ENCODE peak calls at places on chromosome 2, in four cellular contexts. K is GM12864, E is esophagus squamous epithelium, V is neural progenitor cell. M is an unnamed sample.

GRCh38 chr2:43006834-43007543 is 214.6 kb upstream of the HAAO start:
- DNase-seq in E (no peak), V (no peak), K (no peak), M (no peak)

GRCh38 chr2:95258271-95258670 is 16.0 kb upstream of the PROM2 start:
- DNase-seq in K (no peak), E (no peak), V (no peak), M (no peak)

GRCh38 chr2:183490930-183491329 is 366.7 kb downstream of the NUP35 start:
- DNase-seq in V (no peak), K (no peak), E (no peak), M (no peak)

GRCh38 chr2:9964334-9964980 is 13.0 kb downstream of the GRHL1 start:
- DNase-seq in V (no peak), K (no peak), E (no peak), M (no peak)

GRCh38 chr2:75474115-75474514 is 86.6 kb downstream of the EVA1A start:
- DNase-seq in V (no peak), E (no peak), K (no peak), M (no peak)

GRCh38 chr2:156437272-156437671 is 1.1 kb downstream of the GPD2 start:
- DNase-seq in V (peak), K (no peak), E (no peak), M (no peak)

GRCh38 chr2:84939426-84940087 is 31.4 kb upstream of the KCMF1 start:
- DNase-seq in E (no peak), V (no peak), K (peak), M (no peak)

GRCh38 chr2:69214898-69215297 is 172.1 kb downstream of the GFPT1 start:
- DNase-seq in K (no peak), E (no peak), V (no peak), M (no peak)

GRCh38 chr2:27992787-27993747 is 102.5 kb downstream of the BABAM2 start:
- DNase-seq in E (no peak), K (no peak), V (peak), M (no peak)

GRCh38 chr2:73290049-73290839 is 3.1 kb downstream of the EGR4 start:
- DNase-seq in V (peak), E (no peak), K (no peak), M (peak)

GRCh38 chr2:239466046-239466754 is 65.4 kb upstream of the HDAC4 start:
- DNase-seq in V (peak), E (no peak), K (no peak), M (no peak)

GRCh38 chr2:151410485-151410833 is 757 bp downstream of the RIF1 start:
- DNase-seq in K (peak), E (no peak), V (peak), M (peak)

GRCh38 chr2:88059979-88060906 is 4.7 kb upstream of the KRCC1 start:
- DNase-seq in E (no peak), V (peak), K (no peak), M (peak)

GRCh38 chr2:4914551-4914950 is 777.6 kb upstream of the SOX11 start:
- DNase-seq in E (no peak), K (no peak), V (no peak), M (no peak)

GRCh38 chr2:114049280-114049679 is 159.4 kb downstream of the ACTR3 start:
- DNase-seq in E (no peak), V (no peak), K (no peak), M (no peak)

GRCh38 chr2:215579809-215580208 is 143.9 kb upstream of the FN1 start:
- DNase-seq in K (no peak), V (no peak), E (no peak), M (no peak)

GRCh38 chr2:191728710-191729597 is 51.0 kb downstream of the NABP1 start:
- DNase-seq in E (no peak), K (no peak), V (no peak), M (no peak)

GRCh38 chr2:109172556-109173105 is 43.6 kb downstream of the SH3RF3 start:
- DNase-seq in E (no peak), K (no peak), V (no peak), M (no peak)

GRCh38 chr2:175007510-175007909 is 2.3 kb upstream of the CHN1 start:
- DNase-seq in E (no peak), K (no peak), V (peak), M (no peak)

GRCh38 chr2:79666430-79666829 is 153.6 kb downstream of the CTNNA2 start:
- DNase-seq in E (no peak), K (no peak), V (no peak), M (no peak)

GRCh38 chr2:79669714-79670113 is 156.9 kb downstream of the CTNNA2 start:
- DNase-seq in E (no peak), K (no peak), V (no peak), M (no peak)

DNA sequence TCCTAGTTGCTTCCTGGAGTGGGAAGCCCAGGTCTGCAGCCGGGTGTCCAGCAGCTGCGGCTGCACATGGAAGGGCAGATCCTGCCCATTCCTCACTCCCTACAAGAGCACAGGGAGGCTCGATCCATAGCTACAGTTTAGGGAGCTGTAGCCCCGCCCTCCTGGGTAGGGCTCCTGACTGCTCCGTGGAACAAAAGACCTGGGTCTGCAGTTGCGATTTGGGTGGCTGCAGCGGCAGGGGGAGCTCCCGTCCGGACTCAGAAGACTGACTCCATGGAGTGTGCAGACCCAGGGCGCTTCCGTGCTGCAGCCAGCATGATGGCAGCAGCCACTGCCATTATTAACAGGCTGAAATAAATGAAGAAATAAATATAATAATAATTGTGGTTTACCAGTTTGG is 157.3 kb downstream of the CTNNA2 start:
- DNase-seq in K (no peak), E (no peak), V (peak), M (peak)
- TF ChIP-seq CTCF in K (no peak), E (no peak), V (peak), M (no peak)

GRCh38 chr2:47072018-47072691 is 83.0 kb downstream of the STPG4 start:
- DNase-seq in E (no peak), V (peak), K (no peak), M (peak)
- TF ChIP-seq CTCF in E (no peak), V (no peak), K (no peak), M (no peak)

DNA sequence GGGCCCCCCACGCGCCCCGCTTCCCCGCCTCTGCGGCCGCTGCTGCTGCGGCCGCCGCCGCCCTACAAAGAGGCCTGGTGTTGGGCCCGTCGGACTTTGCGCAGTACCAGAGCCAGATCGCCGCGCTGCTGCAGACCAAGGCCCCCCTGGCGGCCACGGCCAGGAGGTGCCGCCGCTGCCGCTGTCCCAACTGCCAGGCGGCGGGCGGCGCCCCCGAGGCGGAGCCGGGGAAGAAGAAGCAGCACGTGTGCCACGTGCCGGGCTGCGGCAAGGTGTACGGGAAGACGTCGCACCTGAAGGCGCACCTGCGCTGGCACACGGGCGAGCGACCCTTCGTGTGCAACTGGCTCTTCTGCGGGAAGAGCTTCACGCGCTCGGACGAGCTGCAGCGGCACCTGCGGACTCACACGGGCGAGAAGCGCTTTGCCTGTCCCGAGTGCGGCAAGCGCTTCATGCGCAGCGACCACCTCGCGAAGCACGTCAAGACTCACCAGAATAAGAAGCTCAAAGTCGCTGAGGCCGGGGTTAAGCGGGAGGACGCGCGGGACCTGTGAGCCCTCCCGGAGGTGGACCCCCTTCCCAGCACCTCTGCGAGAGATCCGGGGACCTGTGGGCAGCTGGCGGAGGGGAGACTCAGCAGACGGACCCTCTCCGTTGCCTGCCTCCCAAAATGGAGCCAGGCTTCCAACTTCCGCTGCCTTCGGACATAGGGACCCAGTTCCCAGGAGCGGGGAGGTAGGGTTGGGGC is 1.9 kb downstream of the SP5 start:
- DNase-seq in E (no peak), K (no peak), V (peak), M (peak)
- TF ChIP-seq CTCF in E (peak), K (peak), V (peak), M (peak)

GRCh38 chr2:223901854-223902253 is 43.3 kb downstream of the WDFY1 start:
- DNase-seq in E (no peak), K (no peak), V (no peak), M (no peak)
- TF ChIP-seq CTCF in E (no peak), K (no peak), V (no peak), M (no peak)

DNA sequence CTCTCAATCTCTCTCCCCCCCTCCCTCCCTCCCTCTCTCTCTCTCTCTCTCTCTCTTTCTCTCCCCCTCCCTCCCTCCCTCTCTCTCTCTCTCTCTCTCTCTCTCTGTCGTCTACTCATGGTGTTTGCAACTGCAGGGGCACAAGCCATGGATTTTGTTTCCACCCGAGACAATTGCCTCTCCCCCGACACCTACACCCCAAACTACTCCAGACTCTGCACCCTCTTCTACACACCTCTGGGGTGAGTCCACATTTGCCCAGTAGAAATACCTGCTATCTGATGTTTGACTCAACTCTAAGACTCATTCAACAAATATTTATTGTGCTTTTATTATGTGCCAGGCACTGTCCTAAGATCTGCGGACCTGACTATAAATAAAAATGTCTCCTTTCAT is 93.7 kb downstream of the TMEM17 start:
- DNase-seq in E (no peak), K (no peak), V (no peak), M (no peak)
- TF ChIP-seq CTCF in E (no peak), K (no peak), V (peak), M (peak)